ENCODE peak calls at places on chromosome 2, in ten cellular contexts. C is sigmoid colon; F is epithelial cell of proximal tubule; I is Caki2; N is activated T-helper 1 cell treated with anti-CD3 and anti-CD28 coated beads, Interleukin-2, amount 50 U/mL, for 16 hours; J is heart left ventricle; P is fibroblast of lung; B is GM03348; R is occipital lobe; L is CD4-positive, alpha-beta T cell. O is an unnamed sample.

GRCh38 chr2:55113976-55114564 is 63.8 kb upstream of the RTN4 start:
- DNase-seq in C (no peak), F (no peak), I (no peak), N (no peak), J (no peak), P (no peak), B (no peak), R (no peak), L (no peak), O (no peak)

GRCh38 chr2:106095478-106096392 is 98.4 kb downstream of the UXS1 start:
- DNase-seq in C (no peak), F (no peak), I (no peak), N (peak), J (peak), P (no peak), B (no peak), R (no peak), L (peak), O (no peak)

GRCh38 chr2:79223539-79223938 is 64.0 kb upstream of the REG3A start:
- DNase-seq in C (no peak), F (no peak), I (no peak), N (no peak), J (no peak), P (no peak), B (no peak), R (no peak), L (no peak), O (no peak)

GRCh38 chr2:156480376-156480775 is 44.2 kb downstream of the GPD2 start:
- DNase-seq in C (no peak), F (no peak), I (no peak), N (no peak), J (no peak), P (no peak), B (no peak), R (no peak), L (no peak), O (no peak)

GRCh38 chr2:38409136-38409903 is 32.2 kb upstream of the ATL2 start:
- DNase-seq in C (peak), F (no peak), I (no peak), N (no peak), J (peak), P (no peak), B (no peak), R (no peak), L (no peak), O (no peak)

GRCh38 chr2:212294816-212295215 is 243.8 kb downstream of the ERBB4 start:
- DNase-seq in C (no peak), F (no peak), I (no peak), N (no peak), J (no peak), P (no peak), B (no peak), R (no peak), L (no peak), O (no peak)

GRCh38 chr2:233443511-233444183 is 89.4 kb downstream of the DGKD start:
- DNase-seq in C (peak), F (peak), I (peak), N (peak), J (peak), P (peak), B (peak), R (no peak), L (peak), O (peak)

GRCh38 chr2:229410312-229410711 is 139.2 kb upstream of the PID1 start:
- DNase-seq in C (peak), F (no peak), I (no peak), N (no peak), J (no peak), P (no peak), B (no peak), R (no peak), L (no peak), O (no peak)

GRCh38 chr2:44107974-44108373 is 60.7 kb upstream of the PPM1B start:
- DNase-seq in C (no peak), F (no peak), I (no peak), N (no peak), J (no peak), P (no peak), B (no peak), R (no peak), L (no peak), O (no peak)

GRCh38 chr2:54103454-54104314 is 11.7 kb upstream of the ACYP2 start:
- DNase-seq in C (no peak), F (no peak), I (peak), N (no peak), J (no peak), P (peak), B (peak), R (no peak), L (peak), O (peak)

GRCh38 chr2:229050063-229050635 is 220.9 kb downstream of the PID1 start:
- DNase-seq in C (no peak), F (no peak), I (no peak), N (no peak), J (no peak), P (no peak), B (no peak), R (no peak), L (no peak), O (no peak)

GRCh38 chr2:11357428-11357972 is 13.1 kb upstream of the ROCK2 start:
- DNase-seq in C (no peak), F (no peak), I (no peak), N (no peak), J (no peak), P (no peak), B (no peak), R (no peak), L (no peak), O (no peak)

GRCh38 chr2:47250576-47251403 is 95.7 kb upstream of the STPG4 start:
- DNase-seq in C (no peak), F (no peak), I (peak), N (no peak), J (no peak), P (peak), B (no peak), R (no peak), L (no peak), O (no peak)

GRCh38 chr2:135797497-135798274 is 39.3 kb downstream of the LCT start:
- DNase-seq in C (peak), F (peak), I (peak), N (peak), J (peak), P (peak), B (peak), R (peak), L (peak), O (peak)

GRCh38 chr2:237758165-237758564 is 40.4 kb upstream of the RBM44 start:
- DNase-seq in C (no peak), F (no peak), I (no peak), N (no peak), J (no peak), P (no peak), B (no peak), R (no peak), L (no peak), O (no peak)

GRCh38 chr2:236632295-236633218 is 62.9 kb downstream of the ACKR3 start:
- DNase-seq in C (peak), F (no peak), I (no peak), N (no peak), J (no peak), P (no peak), B (no peak), R (no peak), L (no peak), O (no peak)

GRCh38 chr2:233074106-233074505 is 14.0 kb downstream of the INPP5D start:
- DNase-seq in C (no peak), F (no peak), I (no peak), N (no peak), J (no peak), P (no peak), B (no peak), R (no peak), L (no peak), O (no peak)

GRCh38 chr2:27638023-27638637 is 9.3 kb downstream of the GPN1 start:
- DNase-seq in C (no peak), F (no peak), I (no peak), N (no peak), J (no peak), P (peak), B (peak), R (no peak), L (no peak), O (peak)

GRCh38 chr2:176560296-176560695 is 291.1 kb downstream of the MTX2 start:
- DNase-seq in C (no peak), F (no peak), I (no peak), N (no peak), J (no peak), P (peak), B (peak), R (no peak), L (no peak), O (peak)

GRCh38 chr2:62672601-62673000 is 32.9 kb upstream of the EHBP1 start:
- DNase-seq in C (no peak), F (peak), I (peak), N (no peak), J (peak), P (peak), B (peak), R (no peak), L (no peak), O (peak)

GRCh38 chr2:149200109-149200520 is 130.3 kb upstream of the LYPD6 start:
- DNase-seq in C (no peak), F (no peak), I (no peak), N (no peak), J (no peak), P (peak), B (peak), R (no peak), L (no peak), O (no peak)

GRCh38 chr2:181607629-181608627 is 49.0 kb downstream of the CERKL start:
- DNase-seq in C (no peak), F (no peak), I (no peak), N (no peak), J (no peak), P (no peak), B (no peak), R (no peak), L (no peak), O (no peak)

GRCh38 chr2:157181234-157181633 is 76.3 kb upstream of the GALNT5 start:
- DNase-seq in C (no peak), F (no peak), I (no peak), N (no peak), J (no peak), P (no peak), B (no peak), R (no peak), L (no peak), O (peak)

GRCh38 chr2:112026509-112026908 is 28.6 kb upstream of the TMEM87B start:
- DNase-seq in C (no peak), F (no peak), I (no peak), N (no peak), J (no peak), P (no peak), B (no peak), R (no peak), L (no peak), O (no peak)

GRCh38 chr2:217510790-217511291 is 492.0 kb downstream of the TNS1 start:
- DNase-seq in C (peak), F (peak), I (peak), N (no peak), J (peak), P (peak), B (peak), R (peak), L (no peak), O (peak)

GRCh38 chr2:43144265-43144664 is 82.1 kb downstream of the ZFP36L2 start:
- DNase-seq in C (no peak), F (no peak), I (no peak), N (no peak), J (no peak), P (no peak), B (no peak), R (no peak), L (no peak), O (peak)

GRCh38 chr2:166375205-166375735 is 474 bp downstream of the SCN9A start:
- DNase-seq in C (no peak), F (no peak), I (no peak), N (no peak), J (no peak), P (peak), B (peak), R (no peak), L (no peak), O (peak)

GRCh38 chr2:118049140-118050128 is 35.6 kb upstream of the CCDC93 start:
- DNase-seq in C (no peak), F (no peak), I (no peak), N (no peak), J (no peak), P (peak), B (no peak), R (no peak), L (no peak), O (no peak)

GRCh38 chr2:43005975-43006833 is 213.8 kb upstream of the HAAO start:
- DNase-seq in C (no peak), F (no peak), I (no peak), N (no peak), J (no peak), P (no peak), B (no peak), R (no peak), L (no peak), O (no peak)

GRCh38 chr2:179612108-179612507 is 249.3 kb downstream of the ZNF385B start:
- DNase-seq in C (no peak), F (no peak), I (no peak), N (no peak), J (no peak), P (peak), B (peak), R (no peak), L (no peak), O (peak)

GRCh38 chr2:65991332-65991731 is 443.6 kb upstream of the MEIS1 start:
- DNase-seq in C (peak), F (no peak), I (no peak), N (no peak), J (no peak), P (no peak), B (no peak), R (no peak), L (no peak), O (no peak)

GRCh38 chr2:231129216-231129615 is 4.4 kb upstream of the HTR2B start:
- DNase-seq in C (no peak), F (no peak), I (no peak), N (no peak), J (no peak), P (no peak), B (no peak), R (no peak), L (no peak), O (no peak)

GRCh38 chr2:237967463-237967871 is 653 bp downstream of the UBE2F start:
- DNase-seq in C (peak), F (no peak), I (no peak), N (no peak), J (peak), P (peak), B (peak), R (no peak), L (no peak), O (no peak)

O was measured in IMR-90.